ENCODE peak calls at places on chromosomes 16 and 17, in eight cellular contexts. One of them, this sample, is unnamed.

GRCh38 chr16:86133847-86134375 is 234.9 kb downstream of the IRF8 start:
- DNase-seq in SK-N-SH: no peak
- DNase-seq in GM12878: no peak
- DNase-seq in stomach: no peak
- DNase-seq in suprapubic skin: no peak
- DNase-seq in transverse colon: no peak
- DNase-seq in esophagus muscularis mucosa: no peak
- DNase-seq in HepG2: no peak
- DNase-seq in this sample: no peak

GRCh38 chr16:80557037-80557436 is 16.2 kb downstream of the DYNLRB2 start:
- DNase-seq in SK-N-SH: no peak
- DNase-seq in GM12878: no peak
- DNase-seq in stomach: no peak
- DNase-seq in suprapubic skin: no peak
- DNase-seq in transverse colon: no peak
- DNase-seq in esophagus muscularis mucosa: no peak
- DNase-seq in HepG2: no peak
- DNase-seq in this sample: no peak

GRCh38 chr16:28877642-28877975 is 679 bp upstream of the ATP2A1 start:
- DNase-seq in SK-N-SH: no peak
- DNase-seq in GM12878: no peak
- DNase-seq in stomach: no peak
- DNase-seq in suprapubic skin: no peak
- DNase-seq in transverse colon: no peak
- DNase-seq in esophagus muscularis mucosa: no peak
- DNase-seq in HepG2: no peak
- DNase-seq in this sample: no peak

GRCh38 chr16:7921360-7921759 is 588.7 kb downstream of the RBFOX1 start:
- DNase-seq in SK-N-SH: no peak
- DNase-seq in GM12878: no peak
- DNase-seq in stomach: no peak
- DNase-seq in suprapubic skin: no peak
- DNase-seq in transverse colon: no peak
- DNase-seq in esophagus muscularis mucosa: no peak
- DNase-seq in HepG2: no peak
- DNase-seq in this sample: no peak

GRCh38 chr16:20826039-20826566 is 19.8 kb downstream of the REXO5 start:
- DNase-seq in SK-N-SH: no peak
- DNase-seq in GM12878: no peak
- DNase-seq in stomach: peak; percentile 32
- DNase-seq in suprapubic skin: no peak
- DNase-seq in transverse colon: no peak
- DNase-seq in esophagus muscularis mucosa: no peak
- DNase-seq in HepG2: no peak
- DNase-seq in this sample: no peak

GRCh38 chr17:4463818-4464501 is 30.2 kb downstream of the SPNS3 start:
- DNase-seq in SK-N-SH: no peak
- DNase-seq in GM12878: no peak
- DNase-seq in stomach: no peak
- DNase-seq in suprapubic skin: no peak
- DNase-seq in transverse colon: no peak
- DNase-seq in esophagus muscularis mucosa: no peak
- DNase-seq in HepG2: no peak
- DNase-seq in this sample: no peak

GRCh38 chr17:39648876-39649430 is 12.0 kb downstream of the STARD3 start:
- DNase-seq in SK-N-SH: no peak
- DNase-seq in GM12878: no peak
- DNase-seq in stomach: no peak
- DNase-seq in suprapubic skin: no peak
- DNase-seq in transverse colon: no peak
- DNase-seq in esophagus muscularis mucosa: no peak
- DNase-seq in HepG2: no peak
- DNase-seq in this sample: no peak

GRCh38 chr16:79598341-79599181 is 2.0 kb downstream of the MAF start:
- DNase-seq in SK-N-SH: peak; percentile 83
- DNase-seq in GM12878: no peak
- DNase-seq in stomach: peak; percentile 62
- DNase-seq in suprapubic skin: no peak
- DNase-seq in transverse colon: peak; percentile 41
- DNase-seq in esophagus muscularis mucosa: no peak
- DNase-seq in HepG2: no peak
- DNase-seq in this sample: peak; percentile 86

DNA sequence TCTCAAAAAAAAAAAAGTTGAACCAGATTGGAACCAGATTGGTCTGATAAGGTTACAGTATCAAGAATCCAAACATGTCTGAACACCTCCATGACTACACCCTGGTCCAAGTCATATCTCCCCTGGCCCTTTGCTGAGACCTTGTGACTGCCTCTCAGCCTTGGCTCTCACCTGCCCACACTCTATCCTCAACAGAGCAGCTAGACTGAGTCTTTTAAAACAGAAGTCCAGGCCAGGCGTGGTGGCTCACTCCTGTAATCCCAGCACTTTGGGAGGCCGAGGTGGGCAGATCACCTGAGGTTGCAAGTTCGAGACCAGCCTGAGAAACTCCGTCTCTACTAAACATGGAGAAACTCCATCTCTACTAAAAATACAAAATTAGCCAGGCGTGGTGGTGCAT is 91.7 kb downstream of the AIPL1 start:
- DNase-seq in SK-N-SH: no peak
- DNase-seq in GM12878: no peak
- DNase-seq in stomach: no peak
- DNase-seq in suprapubic skin: peak; percentile 12
- DNase-seq in transverse colon: no peak
- DNase-seq in esophagus muscularis mucosa: peak; percentile 70
- DNase-seq in HepG2: no peak
- DNase-seq in this sample: no peak
- H3K4me3 ChIP-seq in SK-N-SH: no peak overlapping the region
- H3K4me3 ChIP-seq in GM12878: no peak overlapping the region
- H3K4me3 ChIP-seq in stomach: no peak overlapping the region
- H3K4me3 ChIP-seq in suprapubic skin: no peak overlapping the region
- H3K4me3 ChIP-seq in transverse colon: no peak overlapping the region
- H3K4me3 ChIP-seq in esophagus muscularis mucosa: no peak overlapping the region
- H3K4me3 ChIP-seq in HepG2: no peak overlapping the region
- H3K4me3 ChIP-seq in this sample: no peak overlapping the region

GRCh38 chr16:1076801-1077576 is 4.4 kb downstream of the SSTR5 start:
- DNase-seq in SK-N-SH: no peak
- DNase-seq in GM12878: no peak
- DNase-seq in stomach: no peak
- DNase-seq in suprapubic skin: no peak
- DNase-seq in transverse colon: no peak
- DNase-seq in esophagus muscularis mucosa: no peak
- DNase-seq in HepG2: peak; percentile 68
- DNase-seq in this sample: peak; percentile 54

GRCh38 chr16:1079786-1080525 is 7.4 kb downstream of the SSTR5 start:
- DNase-seq in SK-N-SH: no peak
- DNase-seq in GM12878: no peak
- DNase-seq in stomach: no peak
- DNase-seq in suprapubic skin: no peak
- DNase-seq in transverse colon: no peak
- DNase-seq in esophagus muscularis mucosa: no peak
- DNase-seq in HepG2: no peak
- DNase-seq in this sample: no peak

GRCh38 chr16:1078579-1079021 is 6.1 kb downstream of the SSTR5 start:
- DNase-seq in SK-N-SH: no peak
- DNase-seq in GM12878: no peak
- DNase-seq in stomach: peak; percentile 91
- DNase-seq in suprapubic skin: no peak
- DNase-seq in transverse colon: peak; percentile 72
- DNase-seq in esophagus muscularis mucosa: no peak
- DNase-seq in HepG2: peak; percentile 91
- DNase-seq in this sample: peak; percentile 84

GRCh38 chr16:1079341-1079740 is 6.8 kb downstream of the SSTR5 start:
- DNase-seq in SK-N-SH: no peak
- DNase-seq in GM12878: no peak
- DNase-seq in stomach: no peak
- DNase-seq in suprapubic skin: no peak
- DNase-seq in transverse colon: no peak
- DNase-seq in esophagus muscularis mucosa: no peak
- DNase-seq in HepG2: no peak
- DNase-seq in this sample: no peak

DNA sequence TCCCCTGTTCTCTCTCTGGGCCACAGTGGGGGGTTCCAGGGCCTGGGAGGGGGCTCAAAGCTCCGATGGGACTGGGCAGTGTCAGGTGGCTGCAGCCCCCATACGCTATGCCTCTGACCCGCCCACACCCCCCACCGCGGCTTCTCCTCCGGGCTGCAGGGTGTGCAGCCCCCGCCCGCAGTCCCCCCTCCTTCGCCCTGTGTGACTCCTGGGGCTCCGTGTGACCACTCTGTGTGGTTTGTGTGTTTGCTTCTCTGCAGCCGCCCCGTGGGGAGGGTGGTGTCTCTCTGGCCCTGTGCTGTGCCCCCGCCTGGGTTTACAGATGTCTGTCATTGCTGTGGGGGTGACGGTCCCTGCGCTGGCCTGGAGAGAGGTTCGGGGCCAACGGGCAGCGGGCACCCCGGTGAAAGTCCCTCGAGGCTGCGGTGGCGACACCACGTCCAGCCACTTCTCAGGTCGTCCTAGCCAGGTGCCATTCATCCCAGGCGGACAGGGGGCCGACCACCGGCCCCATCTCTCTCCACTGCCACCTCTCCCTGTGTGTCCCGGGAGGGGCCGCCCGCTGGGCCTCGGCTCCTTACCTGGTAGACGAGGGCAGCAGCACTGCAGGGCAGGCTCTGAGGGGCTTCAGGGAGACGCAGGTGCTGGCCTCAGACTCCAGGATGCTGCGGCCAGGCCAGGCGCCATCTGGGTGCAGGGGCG is 5.5 kb downstream of the SSTR5 start:
- DNase-seq in SK-N-SH: no peak
- DNase-seq in GM12878: no peak
- DNase-seq in stomach: no peak
- DNase-seq in suprapubic skin: no peak
- DNase-seq in transverse colon: no peak
- DNase-seq in esophagus muscularis mucosa: no peak
- DNase-seq in HepG2: no peak
- DNase-seq in this sample: no peak
- TF ChIP-seq EP300 in SK-N-SH: no peak
- TF ChIP-seq EP300 in GM12878: no peak
- TF ChIP-seq EP300 in stomach: no peak
- TF ChIP-seq EP300 in suprapubic skin: no peak
- TF ChIP-seq EP300 in transverse colon: no peak
- TF ChIP-seq EP300 in esophagus muscularis mucosa: no peak
- TF ChIP-seq EP300 in HepG2: no peak
- TF ChIP-seq EP300 in this sample: no peak

GRCh38 chr17:79316805-79317204 is 242.2 kb downstream of the ENGASE start:
- DNase-seq in SK-N-SH: no peak
- DNase-seq in GM12878: no peak
- DNase-seq in stomach: no peak
- DNase-seq in suprapubic skin: no peak
- DNase-seq in transverse colon: no peak
- DNase-seq in esophagus muscularis mucosa: no peak
- DNase-seq in HepG2: no peak
- DNase-seq in this sample: no peak

GRCh38 chr17:79320331-79320730 is 245.7 kb downstream of the ENGASE start:
- DNase-seq in SK-N-SH: no peak
- DNase-seq in GM12878: no peak
- DNase-seq in stomach: no peak
- DNase-seq in suprapubic skin: no peak
- DNase-seq in transverse colon: no peak
- DNase-seq in esophagus muscularis mucosa: no peak
- DNase-seq in HepG2: no peak
- DNase-seq in this sample: no peak

GRCh38 chr17:79317916-79318315 is 243.3 kb downstream of the ENGASE start:
- DNase-seq in SK-N-SH: no peak
- DNase-seq in GM12878: no peak
- DNase-seq in stomach: no peak
- DNase-seq in suprapubic skin: no peak
- DNase-seq in transverse colon: no peak
- DNase-seq in esophagus muscularis mucosa: no peak
- DNase-seq in HepG2: no peak
- DNase-seq in this sample: no peak

GRCh38 chr17:79311373-79311772 is 236.7 kb downstream of the ENGASE start:
- DNase-seq in SK-N-SH: no peak
- DNase-seq in GM12878: no peak
- DNase-seq in stomach: no peak
- DNase-seq in suprapubic skin: no peak
- DNase-seq in transverse colon: no peak
- DNase-seq in esophagus muscularis mucosa: no peak
- DNase-seq in HepG2: no peak
- DNase-seq in this sample: no peak

DNA sequence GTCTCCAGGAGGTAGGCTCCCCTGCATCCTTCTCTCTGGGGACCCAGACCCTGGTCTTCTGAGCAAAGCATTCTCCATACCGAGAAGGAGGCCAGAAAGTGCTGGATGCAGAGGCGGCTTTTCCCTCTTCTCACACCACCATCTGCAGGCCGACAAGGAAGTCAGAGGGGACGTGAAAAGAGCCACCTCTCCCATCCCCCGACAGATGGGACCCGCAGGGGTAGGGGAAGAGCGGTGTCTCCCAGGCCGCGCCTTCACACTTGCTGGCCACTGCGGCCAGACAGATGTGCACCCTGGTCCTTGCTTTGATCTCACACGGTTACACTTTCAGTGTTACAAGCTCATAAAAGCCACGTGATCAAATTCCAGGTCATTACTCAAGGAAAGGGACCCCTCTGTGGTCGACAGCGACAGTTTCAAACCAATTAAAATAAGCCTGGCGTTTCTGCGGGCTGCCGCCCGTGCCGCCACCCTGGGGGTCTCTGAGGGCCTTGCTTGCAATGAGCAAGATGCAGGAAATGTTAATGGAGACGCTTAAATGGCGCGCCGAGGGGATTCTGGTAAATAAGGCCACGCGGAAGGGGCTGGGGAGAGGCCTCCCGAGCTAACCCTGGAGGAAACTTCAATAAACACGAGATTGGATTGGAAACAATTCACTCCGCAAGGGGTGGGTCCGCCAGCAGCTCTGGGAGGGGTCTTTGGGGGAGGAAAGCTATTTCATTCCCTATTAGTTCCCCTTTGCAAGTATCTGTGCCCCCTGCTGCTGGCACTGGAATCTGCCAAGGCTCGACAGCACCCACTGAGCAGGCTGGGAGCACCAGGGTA is 240.9 kb downstream of the ENGASE start:
- DNase-seq in SK-N-SH: no peak
- DNase-seq in GM12878: no peak
- DNase-seq in stomach: no peak
- DNase-seq in suprapubic skin: no peak
- DNase-seq in transverse colon: no peak
- DNase-seq in esophagus muscularis mucosa: no peak
- DNase-seq in HepG2: no peak
- DNase-seq in this sample: no peak
- TF ChIP-seq POLR2AphosphoS5 in SK-N-SH: no peak
- TF ChIP-seq POLR2AphosphoS5 in GM12878: no peak
- TF ChIP-seq POLR2AphosphoS5 in stomach: no peak
- TF ChIP-seq POLR2AphosphoS5 in suprapubic skin: no peak
- TF ChIP-seq POLR2AphosphoS5 in transverse colon: no peak
- TF ChIP-seq POLR2AphosphoS5 in esophagus muscularis mucosa: no peak
- TF ChIP-seq POLR2AphosphoS5 in HepG2: no peak
- TF ChIP-seq POLR2AphosphoS5 in this sample: no peak

DNA sequence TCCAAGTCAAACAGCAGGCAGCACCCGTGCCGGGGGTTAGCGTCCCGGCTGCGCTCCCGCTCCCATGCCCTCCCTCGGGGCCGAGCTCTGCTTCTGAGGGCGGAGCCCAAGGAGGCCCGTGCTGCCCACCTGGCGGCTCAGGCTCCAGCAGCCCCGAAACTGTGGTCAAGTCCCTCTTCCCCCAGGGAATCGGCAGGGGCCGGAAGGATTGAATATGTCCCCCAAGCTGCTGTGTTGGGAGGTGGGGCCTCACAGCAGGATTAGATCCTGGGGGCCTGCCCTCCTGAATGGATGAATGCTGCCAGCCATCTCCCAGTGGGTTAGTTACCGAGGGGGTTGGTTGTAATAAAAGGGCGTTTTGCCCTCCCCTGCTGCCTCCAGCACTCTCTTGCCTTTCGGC is 33.9 kb downstream of the MAP2K3 start:
- DNase-seq in SK-N-SH: no peak
- DNase-seq in GM12878: no peak
- DNase-seq in stomach: no peak
- DNase-seq in suprapubic skin: peak; percentile 75
- DNase-seq in transverse colon: no peak
- DNase-seq in esophagus muscularis mucosa: no peak
- DNase-seq in HepG2: no peak
- DNase-seq in this sample: no peak
- H3K4me3 ChIP-seq in SK-N-SH: no peak overlapping the region
- H3K4me3 ChIP-seq in GM12878: no peak overlapping the region
- H3K4me3 ChIP-seq in stomach: no peak overlapping the region
- H3K4me3 ChIP-seq in suprapubic skin: no peak overlapping the region
- H3K4me3 ChIP-seq in transverse colon: no peak overlapping the region
- H3K4me3 ChIP-seq in esophagus muscularis mucosa: no peak overlapping the region
- H3K4me3 ChIP-seq in HepG2: no peak overlapping the region
- H3K4me3 ChIP-seq in this sample: no peak overlapping the region

This sample was measured in upper lobe of left lung.